ENCODE peak calls at places on chromosomes 2 and 18, in eight cellular contexts. One of them, this sample, is unnamed.

GRCh38 chr2:197256021-197256420 is 54.6 kb downstream of the ANKRD44 start:
- DNase-seq in body of pancreas: no peak
- DNase-seq in psoas muscle: no peak
- DNase-seq in right atrium auricular region: no peak
- DNase-seq in aorta: no peak
- DNase-seq in SJSA1: no peak
- DNase-seq in transverse colon: no peak
- DNase-seq in CD8-positive, alpha-beta T cell: no peak
- DNase-seq in this sample: no peak

GRCh38 chr18:12960846-12961397 is 13.1 kb downstream of the SEH1L start:
- DNase-seq in CD8-positive, alpha-beta T cell: no peak
- DNase-seq in psoas muscle: no peak
- DNase-seq in aorta: no peak
- DNase-seq in SJSA1: no peak
- DNase-seq in transverse colon: peak; percentile 74
- DNase-seq in right atrium auricular region: no peak
- DNase-seq in body of pancreas: no peak
- DNase-seq in this sample: no peak

GRCh38 chr18:49275448-49275847 is 185.0 kb downstream of the DYM start:
- DNase-seq in CD8-positive, alpha-beta T cell: no peak
- DNase-seq in psoas muscle: no peak
- DNase-seq in body of pancreas: no peak
- DNase-seq in right atrium auricular region: no peak
- DNase-seq in transverse colon: no peak
- DNase-seq in aorta: no peak
- DNase-seq in SJSA1: no peak
- DNase-seq in this sample: no peak

GRCh38 chr2:200740907-200741306 is 70.8 kb upstream of the BZW1 start:
- DNase-seq in right atrium auricular region: no peak
- DNase-seq in SJSA1: no peak
- DNase-seq in aorta: no peak
- DNase-seq in CD8-positive, alpha-beta T cell: no peak
- DNase-seq in transverse colon: no peak
- DNase-seq in psoas muscle: no peak
- DNase-seq in body of pancreas: no peak
- DNase-seq in this sample: no peak

GRCh38 chr2:84395819-84396218 is 63.3 kb downstream of the SUCLG1 start:
- DNase-seq in psoas muscle: no peak
- DNase-seq in body of pancreas: no peak
- DNase-seq in CD8-positive, alpha-beta T cell: no peak
- DNase-seq in aorta: no peak
- DNase-seq in transverse colon: no peak
- DNase-seq in SJSA1: no peak
- DNase-seq in right atrium auricular region: no peak
- DNase-seq in this sample: no peak

GRCh38 chr2:1521191-1521877 is 108.1 kb downstream of the TPO start:
- DNase-seq in SJSA1: no peak
- DNase-seq in CD8-positive, alpha-beta T cell: no peak
- DNase-seq in transverse colon: no peak
- DNase-seq in right atrium auricular region: no peak
- DNase-seq in aorta: no peak
- DNase-seq in body of pancreas: no peak
- DNase-seq in psoas muscle: no peak
- DNase-seq in this sample: no peak

GRCh38 chr2:84875213-84875560 is 5.7 kb downstream of the TRABD2A start:
- DNase-seq in CD8-positive, alpha-beta T cell: no peak
- DNase-seq in right atrium auricular region: peak; percentile 50
- DNase-seq in psoas muscle: no peak
- DNase-seq in body of pancreas: no peak
- DNase-seq in aorta: no peak
- DNase-seq in transverse colon: no peak
- DNase-seq in SJSA1: no peak
- DNase-seq in this sample: no peak

GRCh38 chr2:10985901-10986535 is 74.3 kb downstream of the KCNF1 start:
- DNase-seq in body of pancreas: no peak
- DNase-seq in SJSA1: no peak
- DNase-seq in CD8-positive, alpha-beta T cell: no peak
- DNase-seq in psoas muscle: no peak
- DNase-seq in transverse colon: no peak
- DNase-seq in right atrium auricular region: no peak
- DNase-seq in aorta: no peak
- DNase-seq in this sample: no peak

GRCh38 chr2:216078776-216079175 is 2.8 kb downstream of the PECR start:
- DNase-seq in right atrium auricular region: no peak
- DNase-seq in psoas muscle: no peak
- DNase-seq in body of pancreas: no peak
- DNase-seq in SJSA1: no peak
- DNase-seq in transverse colon: no peak
- DNase-seq in CD8-positive, alpha-beta T cell: no peak
- DNase-seq in aorta: no peak
- DNase-seq in this sample: no peak

GRCh38 chr2:151206446-151206968 is 55.2 kb downstream of the RBM43 start:
- DNase-seq in body of pancreas: no peak
- DNase-seq in psoas muscle: no peak
- DNase-seq in CD8-positive, alpha-beta T cell: no peak
- DNase-seq in SJSA1: no peak
- DNase-seq in aorta: no peak
- DNase-seq in transverse colon: no peak
- DNase-seq in right atrium auricular region: no peak
- DNase-seq in this sample: no peak

GRCh38 chr2:187993516-187993915 is 298.2 kb upstream of the GULP1 start:
- DNase-seq in right atrium auricular region: no peak
- DNase-seq in transverse colon: no peak
- DNase-seq in body of pancreas: no peak
- DNase-seq in CD8-positive, alpha-beta T cell: no peak
- DNase-seq in psoas muscle: no peak
- DNase-seq in aorta: no peak
- DNase-seq in SJSA1: peak; percentile 55
- DNase-seq in this sample: peak; percentile 96

GRCh38 chr2:187988348-187988747 is 303.3 kb upstream of the GULP1 start:
- DNase-seq in transverse colon: no peak
- DNase-seq in body of pancreas: no peak
- DNase-seq in SJSA1: no peak
- DNase-seq in psoas muscle: no peak
- DNase-seq in CD8-positive, alpha-beta T cell: no peak
- DNase-seq in right atrium auricular region: no peak
- DNase-seq in aorta: no peak
- DNase-seq in this sample: no peak

GRCh38 chr2:187986392-187987105 is 305.1 kb upstream of the GULP1 start:
- DNase-seq in SJSA1: no peak
- DNase-seq in aorta: no peak
- DNase-seq in body of pancreas: no peak
- DNase-seq in CD8-positive, alpha-beta T cell: no peak
- DNase-seq in psoas muscle: no peak
- DNase-seq in transverse colon: no peak
- DNase-seq in right atrium auricular region: no peak
- DNase-seq in this sample: peak; percentile 13

GRCh38 chr2:187991389-187991788 is 300.3 kb upstream of the GULP1 start:
- DNase-seq in aorta: no peak
- DNase-seq in SJSA1: no peak
- DNase-seq in psoas muscle: no peak
- DNase-seq in body of pancreas: no peak
- DNase-seq in right atrium auricular region: no peak
- DNase-seq in CD8-positive, alpha-beta T cell: no peak
- DNase-seq in transverse colon: no peak
- DNase-seq in this sample: no peak

GRCh38 chr2:187989925-187990623 is 301.6 kb upstream of the GULP1 start:
- DNase-seq in aorta: no peak
- DNase-seq in psoas muscle: no peak
- DNase-seq in right atrium auricular region: no peak
- DNase-seq in CD8-positive, alpha-beta T cell: no peak
- DNase-seq in body of pancreas: no peak
- DNase-seq in transverse colon: no peak
- DNase-seq in SJSA1: no peak
- DNase-seq in this sample: no peak
- H3K4me1 ChIP-seq in aorta: no peaks in the 10 kb centered on the region
- H3K4me1 ChIP-seq in psoas muscle: peaks cover 6% of the 10 kb centered on the region
- H3K4me1 ChIP-seq in right atrium auricular region: no peaks in the 10 kb centered on the region
- H3K4me1 ChIP-seq in CD8-positive, alpha-beta T cell: peaks cover 10% of the 10 kb centered on the region
- H3K4me1 ChIP-seq in body of pancreas: no peaks in the 10 kb centered on the region
- H3K4me1 ChIP-seq in transverse colon: no peaks in the 10 kb centered on the region
- H3K4me1 ChIP-seq in SJSA1: peaks cover 36% of the 10 kb centered on the region
- H3K4me1 ChIP-seq in this sample: peaks cover 34% of the 10 kb centered on the region

GRCh38 chr18:926946-927345 is 22.3 kb downstream of the ADCYAP1 start:
- DNase-seq in body of pancreas: no peak
- DNase-seq in psoas muscle: no peak
- DNase-seq in aorta: no peak
- DNase-seq in SJSA1: no peak
- DNase-seq in transverse colon: no peak
- DNase-seq in right atrium auricular region: no peak
- DNase-seq in CD8-positive, alpha-beta T cell: no peak
- DNase-seq in this sample: no peak
- H3K4me1 ChIP-seq in body of pancreas: no peaks in the 10 kb centered on the region
- H3K4me1 ChIP-seq in psoas muscle: no peaks in the 10 kb centered on the region
- H3K4me1 ChIP-seq in aorta: no peaks in the 10 kb centered on the region
- H3K4me1 ChIP-seq in SJSA1: no peaks in the 10 kb centered on the region
- H3K4me1 ChIP-seq in transverse colon: no peaks in the 10 kb centered on the region
- H3K4me1 ChIP-seq in right atrium auricular region: no peaks in the 10 kb centered on the region
- H3K4me1 ChIP-seq in CD8-positive, alpha-beta T cell: no peaks in the 10 kb centered on the region
- H3K4me1 ChIP-seq in this sample: no peaks in the 10 kb centered on the region

GRCh38 chr2:128722469-128722868 is 403.8 kb upstream of the HS6ST1 start:
- DNase-seq in body of pancreas: no peak
- DNase-seq in aorta: no peak
- DNase-seq in transverse colon: no peak
- DNase-seq in psoas muscle: no peak
- DNase-seq in CD8-positive, alpha-beta T cell: no peak
- DNase-seq in right atrium auricular region: no peak
- DNase-seq in SJSA1: no peak
- DNase-seq in this sample: no peak
- H3K4me1 ChIP-seq in body of pancreas: no peaks in the 10 kb centered on the region
- H3K4me1 ChIP-seq in aorta: no peaks in the 10 kb centered on the region
- H3K4me1 ChIP-seq in transverse colon: no peaks in the 10 kb centered on the region
- H3K4me1 ChIP-seq in psoas muscle: no peaks in the 10 kb centered on the region
- H3K4me1 ChIP-seq in CD8-positive, alpha-beta T cell: no peaks in the 10 kb centered on the region
- H3K4me1 ChIP-seq in right atrium auricular region: no peaks in the 10 kb centered on the region
- H3K4me1 ChIP-seq in SJSA1: no peaks in the 10 kb centered on the region
- H3K4me1 ChIP-seq in this sample: no peaks in the 10 kb centered on the region

DNA sequence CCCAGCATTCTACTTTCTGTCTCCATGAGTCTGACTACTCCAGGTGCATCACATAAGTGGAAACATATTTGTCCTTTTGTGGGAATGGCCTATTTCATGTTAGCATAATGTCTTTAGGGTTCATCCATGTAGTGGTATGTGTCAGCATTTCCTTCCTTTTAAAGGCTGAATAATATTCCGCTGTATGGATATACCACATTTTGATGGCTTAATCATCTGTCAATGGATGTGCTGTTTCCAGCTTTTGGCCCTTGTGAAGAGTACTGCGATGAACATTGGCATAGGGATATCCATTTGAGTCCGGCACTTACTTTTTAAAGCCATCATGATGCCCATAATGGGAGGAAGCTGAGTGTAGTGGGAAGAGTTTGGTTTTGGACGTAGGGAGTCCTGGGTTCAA is 6.4 kb upstream of the ITGB6 start:
- DNase-seq in transverse colon: no peak
- DNase-seq in aorta: no peak
- DNase-seq in CD8-positive, alpha-beta T cell: no peak
- DNase-seq in body of pancreas: no peak
- DNase-seq in right atrium auricular region: no peak
- DNase-seq in psoas muscle: no peak
- DNase-seq in SJSA1: no peak
- DNase-seq in this sample: no peak
- H3K4me1 ChIP-seq in transverse colon: peaks cover 50% of the 10 kb centered on the region
- H3K4me1 ChIP-seq in aorta: no peaks in the 10 kb centered on the region
- H3K4me1 ChIP-seq in CD8-positive, alpha-beta T cell: no peaks in the 10 kb centered on the region
- H3K4me1 ChIP-seq in body of pancreas: peaks cover 26% of the 10 kb centered on the region
- H3K4me1 ChIP-seq in right atrium auricular region: no peaks in the 10 kb centered on the region
- H3K4me1 ChIP-seq in psoas muscle: peaks cover 50% of the 10 kb centered on the region
- H3K4me1 ChIP-seq in SJSA1: peaks cover 77% of the 10 kb centered on the region
- H3K4me1 ChIP-seq in this sample: peaks cover 50% of the 10 kb centered on the region

GRCh38 chr2:74364533-74365505 is 15.3 kb downstream of the DCTN1 start:
- DNase-seq in transverse colon: no peak
- DNase-seq in body of pancreas: no peak
- DNase-seq in right atrium auricular region: no peak
- DNase-seq in CD8-positive, alpha-beta T cell: no peak
- DNase-seq in psoas muscle: no peak
- DNase-seq in aorta: no peak
- DNase-seq in SJSA1: no peak
- DNase-seq in this sample: no peak
- H3K4me1 ChIP-seq in transverse colon: no peaks in the 10 kb centered on the region
- H3K4me1 ChIP-seq in body of pancreas: no peaks in the 10 kb centered on the region
- H3K4me1 ChIP-seq in right atrium auricular region: no peaks in the 10 kb centered on the region
- H3K4me1 ChIP-seq in CD8-positive, alpha-beta T cell: no peaks in the 10 kb centered on the region
- H3K4me1 ChIP-seq in psoas muscle: no peaks in the 10 kb centered on the region
- H3K4me1 ChIP-seq in aorta: no peaks in the 10 kb centered on the region
- H3K4me1 ChIP-seq in SJSA1: no peaks in the 10 kb centered on the region
- H3K4me1 ChIP-seq in this sample: no peaks in the 10 kb centered on the region

GRCh38 chr2:55420901-55421300 is 1.2 kb upstream of the CCDC88A start:
- DNase-seq in transverse colon: no peak
- DNase-seq in psoas muscle: no peak
- DNase-seq in aorta: no peak
- DNase-seq in SJSA1: no peak
- DNase-seq in body of pancreas: no peak
- DNase-seq in right atrium auricular region: no peak
- DNase-seq in CD8-positive, alpha-beta T cell: no peak
- DNase-seq in this sample: no peak
- H3K4me1 ChIP-seq in transverse colon: peaks cover 18% of the 10 kb centered on the region
- H3K4me1 ChIP-seq in psoas muscle: peaks cover 13% of the 10 kb centered on the region
- H3K4me1 ChIP-seq in aorta: no peaks in the 10 kb centered on the region
- H3K4me1 ChIP-seq in SJSA1: peaks cover 16% of the 10 kb centered on the region
- H3K4me1 ChIP-seq in body of pancreas: peaks cover 5% of the 10 kb centered on the region
- H3K4me1 ChIP-seq in right atrium auricular region: no peaks in the 10 kb centered on the region
- H3K4me1 ChIP-seq in CD8-positive, alpha-beta T cell: peaks cover 14% of the 10 kb centered on the region
- H3K4me1 ChIP-seq in this sample: peaks cover 17% of the 10 kb centered on the region

DNA sequence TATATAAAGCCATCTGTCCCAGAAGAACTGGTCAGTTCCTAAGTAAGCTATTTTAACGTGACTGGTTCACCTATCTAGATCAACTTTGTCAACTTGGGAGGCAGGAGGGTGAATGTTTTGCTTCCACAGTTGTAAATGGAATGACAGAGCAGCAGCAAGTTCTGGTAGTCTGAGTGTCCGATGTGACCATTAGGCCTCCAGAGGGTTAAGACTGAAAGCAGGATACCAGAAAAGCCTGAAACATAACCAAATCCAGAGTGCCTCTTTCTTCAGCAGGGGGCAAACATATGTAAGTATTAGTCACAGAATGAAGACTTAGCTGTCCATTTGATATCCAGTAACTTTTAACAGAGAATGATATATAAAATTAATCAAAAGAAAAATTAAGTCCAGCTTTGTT is 9.2 kb downstream of the HOXD3 start:
- DNase-seq in SJSA1: no peak
- DNase-seq in CD8-positive, alpha-beta T cell: no peak
- DNase-seq in transverse colon: no peak
- DNase-seq in body of pancreas: no peak
- DNase-seq in right atrium auricular region: no peak
- DNase-seq in aorta: no peak
- DNase-seq in psoas muscle: no peak
- DNase-seq in this sample: no peak
- H3K4me1 ChIP-seq in SJSA1: no peaks in the 10 kb centered on the region
- H3K4me1 ChIP-seq in CD8-positive, alpha-beta T cell: peaks cover 15% of the 10 kb centered on the region
- H3K4me1 ChIP-seq in transverse colon: peaks cover 23% of the 10 kb centered on the region
- H3K4me1 ChIP-seq in body of pancreas: peaks cover 12% of the 10 kb centered on the region
- H3K4me1 ChIP-seq in right atrium auricular region: no peaks in the 10 kb centered on the region
- H3K4me1 ChIP-seq in aorta: no peaks in the 10 kb centered on the region
- H3K4me1 ChIP-seq in psoas muscle: no peaks in the 10 kb centered on the region
- H3K4me1 ChIP-seq in this sample: no peaks in the 10 kb centered on the region

DNA sequence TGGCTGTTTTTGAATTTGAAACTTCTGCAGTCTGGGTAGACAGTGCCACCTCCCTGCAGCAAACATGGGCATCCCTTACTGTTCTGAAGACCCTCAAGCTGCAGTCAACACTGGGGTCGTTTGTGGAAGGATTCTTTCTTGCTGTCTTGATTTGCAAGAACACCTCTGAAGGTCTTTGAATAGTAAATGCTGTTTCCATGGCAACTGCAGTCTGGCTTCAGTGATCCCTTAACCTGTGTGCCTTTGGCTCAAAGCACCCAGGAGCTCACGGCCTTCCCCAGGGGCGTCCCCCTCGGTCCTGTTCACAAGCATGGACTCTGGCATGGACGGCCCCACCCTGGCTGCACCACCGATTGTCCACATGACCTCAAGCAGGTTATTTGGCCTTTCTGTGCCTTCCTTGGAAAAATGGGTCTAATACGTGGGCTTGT is 38.3 kb downstream of the LRRFIP1 start:
- DNase-seq in psoas muscle: no peak
- DNase-seq in body of pancreas: no peak
- DNase-seq in transverse colon: no peak
- DNase-seq in SJSA1: no peak
- DNase-seq in right atrium auricular region: no peak
- DNase-seq in CD8-positive, alpha-beta T cell: no peak
- DNase-seq in aorta: no peak
- DNase-seq in this sample: no peak
- H3K4me1 ChIP-seq in psoas muscle: peaks cover 51% of the 10 kb centered on the region
- H3K4me1 ChIP-seq in body of pancreas: peaks cover 35% of the 10 kb centered on the region
- H3K4me1 ChIP-seq in transverse colon: peaks cover 51% of the 10 kb centered on the region
- H3K4me1 ChIP-seq in SJSA1: peaks cover 19% of the 10 kb centered on the region
- H3K4me1 ChIP-seq in right atrium auricular region: no peaks in the 10 kb centered on the region
- H3K4me1 ChIP-seq in CD8-positive, alpha-beta T cell: no peaks in the 10 kb centered on the region
- H3K4me1 ChIP-seq in aorta: no peaks in the 10 kb centered on the region
- H3K4me1 ChIP-seq in this sample: peaks cover 56% of the 10 kb centered on the region